ENCODE peak calls at places on chromosomes 3 and 15, in eight cellular contexts. One of them, this sample, is unnamed.

GRCh38 chr3:46539443-46540005 is 26.6 kb downstream of the LRRC2 start:
- DNase-seq in left kidney: no peak
- DNase-seq in nephron progenitor cell: no peak
- DNase-seq in stimulated activated naive CD4-positive, alpha-beta T cell treated with Interleukin-2 at 50 U/mL for 16 hours: no peak
- DNase-seq in activated CD4-positive, CD25-positive, alpha-beta regulatory T cell: no peak
- DNase-seq in ovary: no peak
- DNase-seq in fibroblast of mammary gland: no peak
- DNase-seq in psoas muscle: no peak
- DNase-seq in this sample: no peak

GRCh38 chr3:98528474-98529346 is 3.1 kb upstream of the GPR15 start:
- DNase-seq in left kidney: no peak
- DNase-seq in nephron progenitor cell: no peak
- DNase-seq in stimulated activated naive CD4-positive, alpha-beta T cell treated with Interleukin-2 at 50 U/mL for 16 hours: no peak
- DNase-seq in activated CD4-positive, CD25-positive, alpha-beta regulatory T cell: no peak
- DNase-seq in ovary: no peak
- DNase-seq in fibroblast of mammary gland: no peak
- DNase-seq in psoas muscle: no peak
- DNase-seq in this sample: no peak

GRCh38 chr15:34650177-34650576 is 66.7 kb upstream of the GOLGA8B start:
- DNase-seq in left kidney: no peak
- DNase-seq in nephron progenitor cell: no peak
- DNase-seq in stimulated activated naive CD4-positive, alpha-beta T cell treated with Interleukin-2 at 50 U/mL for 16 hours: no peak
- DNase-seq in activated CD4-positive, CD25-positive, alpha-beta regulatory T cell: no peak
- DNase-seq in ovary: no peak
- DNase-seq in fibroblast of mammary gland: peak
- DNase-seq in psoas muscle: no peak
- DNase-seq in this sample: no peak

GRCh38 chr15:78241017-78241416 is 6.7 kb upstream of the ACSBG1 start:
- DNase-seq in left kidney: peak
- DNase-seq in nephron progenitor cell: peak
- DNase-seq in stimulated activated naive CD4-positive, alpha-beta T cell treated with Interleukin-2 at 50 U/mL for 16 hours: peak
- DNase-seq in activated CD4-positive, CD25-positive, alpha-beta regulatory T cell: peak
- DNase-seq in ovary: peak
- DNase-seq in fibroblast of mammary gland: peak
- DNase-seq in psoas muscle: peak
- DNase-seq in this sample: peak

GRCh38 chr3:127753898-127754410 is 68.4 kb downstream of the MGLL start:
- DNase-seq in left kidney: no peak
- DNase-seq in nephron progenitor cell: no peak
- DNase-seq in stimulated activated naive CD4-positive, alpha-beta T cell treated with Interleukin-2 at 50 U/mL for 16 hours: no peak
- DNase-seq in activated CD4-positive, CD25-positive, alpha-beta regulatory T cell: no peak
- DNase-seq in ovary: no peak
- DNase-seq in fibroblast of mammary gland: no peak
- DNase-seq in psoas muscle: no peak
- DNase-seq in this sample: no peak

GRCh38 chr15:70604671-70605070 is 158.7 kb downstream of the UACA start:
- DNase-seq in left kidney: peak
- DNase-seq in nephron progenitor cell: no peak
- DNase-seq in stimulated activated naive CD4-positive, alpha-beta T cell treated with Interleukin-2 at 50 U/mL for 16 hours: no peak
- DNase-seq in activated CD4-positive, CD25-positive, alpha-beta regulatory T cell: no peak
- DNase-seq in ovary: peak
- DNase-seq in fibroblast of mammary gland: no peak
- DNase-seq in psoas muscle: no peak
- DNase-seq in this sample: no peak

GRCh38 chr3:184186902-184187207 is 856 bp downstream of the ABCF3 start:
- DNase-seq in left kidney: no peak
- DNase-seq in nephron progenitor cell: no peak
- DNase-seq in stimulated activated naive CD4-positive, alpha-beta T cell treated with Interleukin-2 at 50 U/mL for 16 hours: no peak
- DNase-seq in activated CD4-positive, CD25-positive, alpha-beta regulatory T cell: no peak
- DNase-seq in ovary: no peak
- DNase-seq in fibroblast of mammary gland: no peak
- DNase-seq in psoas muscle: no peak
- DNase-seq in this sample: no peak

GRCh38 chr15:43118829-43119228 is 13.0 kb upstream of the UBR1 start:
- DNase-seq in left kidney: no peak
- DNase-seq in nephron progenitor cell: no peak
- DNase-seq in stimulated activated naive CD4-positive, alpha-beta T cell treated with Interleukin-2 at 50 U/mL for 16 hours: no peak
- DNase-seq in activated CD4-positive, CD25-positive, alpha-beta regulatory T cell: no peak
- DNase-seq in ovary: no peak
- DNase-seq in fibroblast of mammary gland: no peak
- DNase-seq in psoas muscle: no peak
- DNase-seq in this sample: no peak

GRCh38 chr3:58691997-58692396 is 25.4 kb upstream of the FAM3D start:
- DNase-seq in left kidney: peak
- DNase-seq in nephron progenitor cell: no peak
- DNase-seq in stimulated activated naive CD4-positive, alpha-beta T cell treated with Interleukin-2 at 50 U/mL for 16 hours: no peak
- DNase-seq in activated CD4-positive, CD25-positive, alpha-beta regulatory T cell: no peak
- DNase-seq in ovary: no peak
- DNase-seq in fibroblast of mammary gland: peak
- DNase-seq in psoas muscle: no peak
- DNase-seq in this sample: no peak

GRCh38 chr3:106113747-106114146 is 244.9 kb upstream of the CBLB start:
- DNase-seq in left kidney: no peak
- DNase-seq in nephron progenitor cell: no peak
- DNase-seq in stimulated activated naive CD4-positive, alpha-beta T cell treated with Interleukin-2 at 50 U/mL for 16 hours: no peak
- DNase-seq in activated CD4-positive, CD25-positive, alpha-beta regulatory T cell: no peak
- DNase-seq in ovary: no peak
- DNase-seq in fibroblast of mammary gland: no peak
- DNase-seq in psoas muscle: no peak
- DNase-seq in this sample: no peak

GRCh38 chr3:89692601-89693000 is 585.2 kb downstream of the EPHA3 start:
- DNase-seq in left kidney: no peak
- DNase-seq in nephron progenitor cell: no peak
- DNase-seq in stimulated activated naive CD4-positive, alpha-beta T cell treated with Interleukin-2 at 50 U/mL for 16 hours: no peak
- DNase-seq in activated CD4-positive, CD25-positive, alpha-beta regulatory T cell: no peak
- DNase-seq in ovary: no peak
- DNase-seq in fibroblast of mammary gland: no peak
- DNase-seq in psoas muscle: no peak
- DNase-seq in this sample: no peak

GRCh38 chr3:68876112-68876713 is 56.1 kb downstream of the TAFA4 start:
- DNase-seq in left kidney: peak
- DNase-seq in nephron progenitor cell: peak
- DNase-seq in stimulated activated naive CD4-positive, alpha-beta T cell treated with Interleukin-2 at 50 U/mL for 16 hours: no peak
- DNase-seq in activated CD4-positive, CD25-positive, alpha-beta regulatory T cell: no peak
- DNase-seq in ovary: no peak
- DNase-seq in fibroblast of mammary gland: peak
- DNase-seq in psoas muscle: no peak
- DNase-seq in this sample: peak

GRCh38 chr3:38722760-38723568 is 73.5 kb upstream of the SCN5A start:
- DNase-seq in left kidney: no peak
- DNase-seq in nephron progenitor cell: no peak
- DNase-seq in stimulated activated naive CD4-positive, alpha-beta T cell treated with Interleukin-2 at 50 U/mL for 16 hours: no peak
- DNase-seq in activated CD4-positive, CD25-positive, alpha-beta regulatory T cell: no peak
- DNase-seq in ovary: no peak
- DNase-seq in fibroblast of mammary gland: peak
- DNase-seq in psoas muscle: no peak
- DNase-seq in this sample: no peak

GRCh38 chr3:150875548-150875947 is 29.7 kb downstream of the MINDY4B start:
- DNase-seq in left kidney: no peak
- DNase-seq in nephron progenitor cell: no peak
- DNase-seq in stimulated activated naive CD4-positive, alpha-beta T cell treated with Interleukin-2 at 50 U/mL for 16 hours: no peak
- DNase-seq in activated CD4-positive, CD25-positive, alpha-beta regulatory T cell: no peak
- DNase-seq in ovary: no peak
- DNase-seq in fibroblast of mammary gland: no peak
- DNase-seq in psoas muscle: no peak
- DNase-seq in this sample: no peak

GRCh38 chr3:14532691-14533456 is 7.3 kb downstream of the GRIP2 start:
- DNase-seq in left kidney: peak
- DNase-seq in nephron progenitor cell: no peak
- DNase-seq in stimulated activated naive CD4-positive, alpha-beta T cell treated with Interleukin-2 at 50 U/mL for 16 hours: no peak
- DNase-seq in activated CD4-positive, CD25-positive, alpha-beta regulatory T cell: no peak
- DNase-seq in ovary: no peak
- DNase-seq in fibroblast of mammary gland: peak
- DNase-seq in psoas muscle: peak
- DNase-seq in this sample: no peak

This sample was measured in uterus.